ENCODE peak calls at places on chromosomes 12 and 14, in seven cellular contexts. R is SW480, T is NCI-H446, V is Ammon's horn, S is M059J, W is LoVo, Q is GM23338. G is an unnamed sample.

GRCh38 chr14:91464615-91465205 is 45.4 kb downstream of the PPP4R3A start:
- DNase-seq in R (no peak), T (no peak), V (no peak), S (no peak), W (no peak), Q (no peak), G (no peak)

GRCh38 chr12:24780969-24781368 is 167.9 kb downstream of the BCAT1 start:
- DNase-seq in R (peak), T (no peak), V (no peak), S (peak), W (no peak), Q (peak), G (no peak)

GRCh38 chr14:101587403-101587998 is 26.2 kb downstream of the DIO3 start:
- DNase-seq in R (no peak), T (no peak), V (no peak), S (no peak), W (no peak), Q (no peak), G (no peak)

GRCh38 chr12:103301642-103302620 is 193.8 kb downstream of the C12orf42 start:
- DNase-seq in R (no peak), T (no peak), V (no peak), S (no peak), W (no peak), Q (peak), G (no peak)

GRCh38 chr14:28301179-28301578 is 465.4 kb upstream of the FOXG1 start:
- DNase-seq in R (no peak), T (no peak), V (no peak), S (no peak), W (no peak), Q (no peak), G (no peak)

GRCh38 chr12:70399319-70399718 is 33.2 kb downstream of the KCNMB4 start:
- DNase-seq in R (no peak), T (no peak), V (no peak), S (no peak), W (no peak), Q (no peak), G (no peak)

GRCh38 chr12:6370994-6371754 is 4.2 kb downstream of the SCNN1A start:
- DNase-seq in R (peak), T (no peak), V (no peak), S (peak), W (peak), Q (peak), G (peak)

GRCh38 chr12:54601841-54602240 is 13.4 kb upstream of the PPP1R1A start:
- DNase-seq in R (peak), T (no peak), V (peak), S (peak), W (peak), Q (peak), G (no peak)

GRCh38 chr12:77469614-77470333 is 360.9 kb upstream of the NAV3 start:
- DNase-seq in R (no peak), T (no peak), V (no peak), S (no peak), W (no peak), Q (no peak), G (no peak)

GRCh38 chr14:87205811-87206210 is 787.2 kb downstream of the GALC start:
- DNase-seq in R (no peak), T (no peak), V (no peak), S (no peak), W (no peak), Q (no peak), G (no peak)

GRCh38 chr12:59268295-59268809 is 327.5 kb upstream of the SLC16A7 start:
- DNase-seq in R (no peak), T (no peak), V (no peak), S (no peak), W (no peak), Q (no peak), G (no peak)

GRCh38 chr14:99752486-99753121 is 40.6 kb upstream of the EML1 start:
- DNase-seq in R (no peak), T (no peak), V (no peak), S (peak), W (peak), Q (no peak), G (no peak)

GRCh38 chr12:128813392-128813791 is 10.4 kb downstream of the SLC15A4 start:
- DNase-seq in R (no peak), T (no peak), V (no peak), S (no peak), W (no peak), Q (no peak), G (no peak)

GRCh38 chr12:113359939-113360748 is 1.8 kb downstream of the PLBD2 start:
- DNase-seq in R (no peak), T (no peak), V (no peak), S (peak), W (no peak), Q (peak), G (no peak)

GRCh38 chr12:32455607-32456063 is 56.3 kb downstream of the FGD4 start:
- DNase-seq in R (peak), T (peak), V (peak), S (peak), W (peak), Q (peak), G (peak)

GRCh38 chr12:25829192-25829591 is 129.3 kb upstream of the RASSF8 start:
- DNase-seq in R (no peak), T (no peak), V (no peak), S (peak), W (no peak), Q (no peak), G (no peak)

GRCh38 chr12:44206045-44206444 is 370.2 kb downstream of the TMEM117 start:
- DNase-seq in R (no peak), T (no peak), V (no peak), S (no peak), W (no peak), Q (peak), G (no peak)

GRCh38 chr12:31874961-31875608 is 84.1 kb upstream of the RESF1 start:
- DNase-seq in R (no peak), T (no peak), V (no peak), S (peak), W (peak), Q (peak), G (no peak)

G was measured in small intestine.